ENCODE peak calls at places on chromosomes 16 and 17, in ten cellular contexts. H, V, I, W, N, O, R, X, U and T are unnamed samples.

GRCh38 chr16:15732416-15732815 is 82.4 kb downstream of the NDE1 start:
- DNase-seq in H (peak), V (no peak), I (no peak), W (no peak), N (no peak), O (no peak), R (no peak), X (no peak), U (no peak), T (no peak)

GRCh38 chr17:67326440-67326839 is 39.9 kb downstream of the PSMD12 start:
- DNase-seq in H (no peak), V (no peak), I (no peak), W (no peak), N (no peak), O (no peak), R (peak), X (no peak), U (no peak), T (no peak)

GRCh38 chr17:77425791-77426641 is 285.2 kb downstream of the SEC14L1 start:
- DNase-seq in H (peak), V (no peak), I (peak), W (no peak), N (peak), O (no peak), R (no peak), X (peak), U (peak), T (no peak)

GRCh38 chr16:1932050-1933028 is 10.7 kb downstream of the MSRB1 start:
- DNase-seq in H (peak), V (peak), I (no peak), W (no peak), N (peak), O (no peak), R (no peak), X (peak), U (peak), T (no peak)

GRCh38 chr16:66116163-66116792 is 250.2 kb upstream of the CDH5 start:
- DNase-seq in H (peak), V (no peak), I (no peak), W (no peak), N (peak), O (no peak), R (no peak), X (no peak), U (no peak), T (no peak)

GRCh38 chr17:83082899-83083367 is 3.5 kb downstream of the METRNL start:
- DNase-seq in H (no peak), V (no peak), I (no peak), W (no peak), N (no peak), O (no peak), R (no peak), X (peak), U (no peak), T (no peak)

GRCh38 chr17:62595484-62595883 is 32.0 kb upstream of the MRC2 start:
- DNase-seq in H (no peak), V (no peak), I (no peak), W (no peak), N (no peak), O (no peak), R (no peak), X (no peak), U (no peak), T (no peak)

GRCh38 chr16:16861546-16861945 is 482.6 kb downstream of the NPIPA7 start:
- DNase-seq in H (peak), V (peak), I (peak), W (peak), N (peak), O (peak), R (peak), X (no peak), U (peak), T (peak)

GRCh38 chr16:76157629-76158028 is 119.6 kb upstream of the CNTNAP4 start:
- DNase-seq in H (no peak), V (no peak), I (no peak), W (no peak), N (no peak), O (no peak), R (no peak), X (no peak), U (peak), T (no peak)

GRCh38 chr17:81310963-81311550 is 15.9 kb upstream of the SLC38A10 start:
- DNase-seq in H (no peak), V (no peak), I (no peak), W (no peak), N (no peak), O (no peak), R (no peak), X (no peak), U (no peak), T (no peak)

GRCh38 chr16:77579283-77579985 is 142.9 kb upstream of the NUDT7 start:
- DNase-seq in H (no peak), V (no peak), I (no peak), W (no peak), N (no peak), O (no peak), R (no peak), X (no peak), U (no peak), T (no peak)

GRCh38 chr17:66963521-66964082 is 905 bp upstream of the CACNG4 start:
- DNase-seq in H (no peak), V (no peak), I (no peak), W (no peak), N (no peak), O (no peak), R (no peak), X (no peak), U (peak), T (no peak)

GRCh38 chr16:6068063-6068462 is 970.5 kb upstream of the EEF2KMT start:
- DNase-seq in H (no peak), V (no peak), I (no peak), W (no peak), N (no peak), O (no peak), R (no peak), X (no peak), U (peak), T (no peak)

GRCh38 chr16:4059969-4060368 is 56.3 kb downstream of the ADCY9 start:
- DNase-seq in H (no peak), V (no peak), I (no peak), W (no peak), N (no peak), O (no peak), R (peak), X (no peak), U (no peak), T (no peak)

GRCh38 chr17:41814195-41814594 is 1.4 kb downstream of the FKBP10 start:
- DNase-seq in H (no peak), V (no peak), I (no peak), W (no peak), N (no peak), O (no peak), R (no peak), X (no peak), U (no peak), T (no peak)

GRCh38 chr17:41813699-41814124 is 908 bp downstream of the FKBP10 start:
- DNase-seq in H (no peak), V (no peak), I (no peak), W (no peak), N (no peak), O (no peak), R (no peak), X (no peak), U (no peak), T (no peak)

GRCh38 chr17:41811549-41812175 is at the start of gene P3H4:
- DNase-seq in H (peak), V (peak), I (no peak), W (peak), N (peak), O (peak), R (peak), X (peak), U (peak), T (peak)

GRCh38 chr17:41812176-41813038 is at the start of gene FKBP10:
- DNase-seq in H (peak), V (peak), I (peak), W (peak), N (peak), O (peak), R (peak), X (peak), U (peak), T (peak)

DNA sequence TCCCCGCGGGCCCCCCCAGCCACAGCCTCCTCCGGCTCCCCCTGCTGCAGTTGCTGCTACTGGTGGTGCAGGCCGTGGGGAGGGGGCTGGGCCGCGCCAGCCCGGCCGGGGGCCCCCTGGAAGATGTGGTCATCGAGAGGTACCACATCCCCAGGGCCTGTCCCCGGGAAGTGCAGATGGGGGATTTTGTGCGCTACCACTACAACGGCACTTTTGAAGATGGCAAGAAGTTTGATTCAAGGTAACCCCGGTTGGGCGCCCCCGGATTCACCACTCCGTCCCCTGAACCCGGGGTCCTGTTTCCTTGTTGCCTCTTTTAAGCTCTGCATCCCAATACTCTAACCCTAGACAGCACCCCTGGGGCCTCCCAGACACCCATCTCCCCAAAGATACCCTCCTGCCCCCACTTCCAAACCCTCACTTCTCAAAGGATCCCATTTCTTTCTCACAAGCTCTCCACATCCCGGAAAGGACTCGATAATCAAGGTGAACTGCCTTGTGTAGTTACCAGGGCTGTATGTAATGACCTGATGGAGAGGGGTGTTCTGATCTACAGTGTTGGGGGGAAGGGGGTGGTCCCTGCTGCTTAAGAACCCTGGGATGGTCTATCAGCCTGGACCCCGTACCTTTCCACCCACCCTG is 356 bp downstream of the FKBP10 start:
- DNase-seq in H (no peak), V (no peak), I (no peak), W (no peak), N (no peak), O (no peak), R (no peak), X (peak), U (no peak), T (no peak)
- TF ChIP-seq CTCF in H (no peak), V (no peak), I (no peak), W (peak), N (no peak), O (no peak), R (no peak), X (no peak), U (no peak), T (no peak)

GRCh38 chr17:46193626-46194392 is 580 bp upstream of the KANSL1 start:
- DNase-seq in H (peak), V (peak), I (peak), W (peak), N (peak), O (peak), R (peak), X (peak), U (peak), T (peak)
- TF ChIP-seq CTCF in H (peak), V (peak), I (no peak), W (peak), N (peak), O (peak), R (no peak), X (peak), U (peak), T (peak)

DNA sequence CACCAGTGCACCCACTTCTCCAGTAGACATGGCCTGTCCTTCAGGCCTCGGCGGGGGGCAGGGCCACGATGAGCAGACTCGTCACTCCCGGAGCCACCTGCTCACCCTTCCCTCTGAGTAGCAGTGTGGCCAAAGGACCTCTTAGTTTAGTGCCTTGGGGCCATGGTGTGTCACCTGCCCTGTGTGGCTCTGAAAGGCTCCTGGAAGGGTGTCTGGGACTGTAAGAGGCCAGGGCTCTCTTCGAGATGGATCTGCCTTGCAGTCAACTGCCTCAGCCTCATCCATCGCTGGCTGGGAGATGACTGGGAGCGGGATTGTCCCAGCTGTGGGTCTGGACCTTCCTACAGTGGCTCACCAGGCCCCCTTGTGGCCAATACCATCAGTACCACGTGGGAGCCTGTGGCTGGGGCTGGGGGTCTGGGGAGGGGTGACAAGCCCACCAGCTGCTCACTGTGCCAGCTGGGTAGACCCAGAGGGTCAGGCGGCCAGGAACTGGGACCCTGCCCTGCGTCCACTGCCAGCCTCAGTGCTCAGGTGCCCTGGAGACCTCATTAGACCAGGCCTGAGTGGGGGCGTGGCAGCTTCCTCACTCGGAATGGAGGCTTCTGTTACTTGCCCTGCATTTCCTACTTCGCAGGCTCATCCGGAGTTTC is 133.4 kb downstream of the OR1D5 start:
- DNase-seq in H (peak), V (peak), I (no peak), W (peak), N (peak), O (no peak), R (no peak), X (no peak), U (peak), T (peak)
- TF ChIP-seq CTCF in H (peak), V (peak), I (peak), W (peak), N (peak), O (peak), R (no peak), X (peak), U (peak), T (peak)

DNA sequence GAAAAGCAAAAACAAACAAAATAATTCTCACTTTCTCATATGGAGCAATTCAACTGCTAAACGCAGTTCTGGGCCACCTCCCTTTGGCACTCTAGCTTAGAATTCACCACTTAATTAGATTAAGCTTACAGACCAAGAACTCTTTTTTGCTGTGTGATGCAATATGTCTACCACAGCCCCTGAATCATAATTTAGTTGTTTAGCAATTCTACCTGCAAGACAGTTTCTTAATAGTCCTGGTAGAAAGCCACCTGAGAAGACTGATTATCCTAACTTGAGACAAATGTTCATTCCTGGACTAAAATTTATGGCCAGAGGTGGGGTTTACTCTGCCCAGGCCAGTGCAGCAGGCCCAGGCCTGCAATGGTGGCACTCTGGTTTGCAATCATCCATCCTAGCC is 205.9 kb downstream of the HS3ST3A1 start:
- DNase-seq in H (peak), V (no peak), I (no peak), W (no peak), N (no peak), O (no peak), R (no peak), X (no peak), U (no peak), T (no peak)
- TF ChIP-seq CTCF in H (no peak), V (no peak), I (no peak), W (no peak), N (no peak), O (no peak), R (no peak), X (no peak), U (no peak), T (no peak)

GRCh38 chr16:71542377-71542776 is 16.2 kb downstream of the CHST4 start:
- DNase-seq in H (peak), V (peak), I (no peak), W (peak), N (peak), O (peak), R (no peak), X (no peak), U (peak), T (peak)

GRCh38 chr16:71536752-71537499 is 10.7 kb downstream of the CHST4 start:
- DNase-seq in H (no peak), V (no peak), I (no peak), W (no peak), N (no peak), O (no peak), R (peak), X (peak), U (no peak), T (no peak)

DNA sequence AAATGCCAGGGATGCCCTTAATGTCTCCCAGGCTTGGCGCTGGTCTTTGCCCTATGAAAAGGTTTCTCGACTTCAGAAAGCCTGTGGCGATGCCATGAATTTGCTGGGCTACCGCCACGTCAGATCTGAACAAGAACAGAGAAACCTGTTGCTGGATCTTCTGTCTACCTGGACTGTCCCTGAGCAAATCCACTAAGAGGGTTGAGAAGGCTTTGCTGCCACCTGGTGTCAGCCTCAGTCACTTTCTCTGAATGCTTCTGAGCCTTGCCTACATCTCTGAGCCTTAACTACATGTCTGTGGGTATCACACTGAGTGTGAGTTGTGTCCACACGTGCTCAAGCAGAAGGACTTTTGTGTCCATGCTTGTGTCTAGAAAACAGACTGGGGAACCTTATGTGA is 11.4 kb downstream of the CHST4 start:
- DNase-seq in H (peak), V (no peak), I (peak), W (peak), N (peak), O (peak), R (no peak), X (no peak), U (peak), T (peak)
- TF ChIP-seq CTCF in H (peak), V (no peak), I (peak), W (peak), N (peak), O (peak), R (no peak), X (peak), U (peak), T (peak)

GRCh38 chr17:37048806-37049205 is 100.1 kb downstream of the AATF start:
- DNase-seq in H (no peak), V (no peak), I (no peak), W (no peak), N (no peak), O (no peak), R (no peak), X (no peak), U (no peak), T (no peak)

GRCh38 chr17:37041931-37042330 is 93.2 kb downstream of the AATF start:
- DNase-seq in H (no peak), V (no peak), I (no peak), W (no peak), N (no peak), O (no peak), R (no peak), X (no peak), U (no peak), T (no peak)

GRCh38 chr17:37043201-37043600 is 94.4 kb downstream of the AATF start:
- DNase-seq in H (peak), V (no peak), I (no peak), W (no peak), N (no peak), O (no peak), R (no peak), X (no peak), U (no peak), T (no peak)

GRCh38 chr17:37047631-37048104 is 98.9 kb downstream of the AATF start:
- DNase-seq in H (peak), V (peak), I (peak), W (peak), N (peak), O (peak), R (peak), X (no peak), U (peak), T (peak)

GRCh38 chr17:37045271-37045946 is 96.7 kb downstream of the AATF start:
- DNase-seq in H (no peak), V (no peak), I (no peak), W (no peak), N (no peak), O (no peak), R (no peak), X (no peak), U (peak), T (no peak)
- TF ChIP-seq CTCF in H (no peak), V (no peak), I (no peak), W (no peak), N (no peak), O (no peak), R (no peak), X (no peak), U (no peak), T (no peak)

GRCh38 chr16:29816694-29817441 is 916 bp downstream of the PAGR1 start:
- DNase-seq in H (peak), V (peak), I (no peak), W (no peak), N (peak), O (peak), R (peak), X (peak), U (peak), T (peak)
- TF ChIP-seq CTCF in H (no peak), V (no peak), I (peak), W (peak), N (no peak), O (peak), R (no peak), X (no peak), U (no peak), T (no peak)

DNA sequence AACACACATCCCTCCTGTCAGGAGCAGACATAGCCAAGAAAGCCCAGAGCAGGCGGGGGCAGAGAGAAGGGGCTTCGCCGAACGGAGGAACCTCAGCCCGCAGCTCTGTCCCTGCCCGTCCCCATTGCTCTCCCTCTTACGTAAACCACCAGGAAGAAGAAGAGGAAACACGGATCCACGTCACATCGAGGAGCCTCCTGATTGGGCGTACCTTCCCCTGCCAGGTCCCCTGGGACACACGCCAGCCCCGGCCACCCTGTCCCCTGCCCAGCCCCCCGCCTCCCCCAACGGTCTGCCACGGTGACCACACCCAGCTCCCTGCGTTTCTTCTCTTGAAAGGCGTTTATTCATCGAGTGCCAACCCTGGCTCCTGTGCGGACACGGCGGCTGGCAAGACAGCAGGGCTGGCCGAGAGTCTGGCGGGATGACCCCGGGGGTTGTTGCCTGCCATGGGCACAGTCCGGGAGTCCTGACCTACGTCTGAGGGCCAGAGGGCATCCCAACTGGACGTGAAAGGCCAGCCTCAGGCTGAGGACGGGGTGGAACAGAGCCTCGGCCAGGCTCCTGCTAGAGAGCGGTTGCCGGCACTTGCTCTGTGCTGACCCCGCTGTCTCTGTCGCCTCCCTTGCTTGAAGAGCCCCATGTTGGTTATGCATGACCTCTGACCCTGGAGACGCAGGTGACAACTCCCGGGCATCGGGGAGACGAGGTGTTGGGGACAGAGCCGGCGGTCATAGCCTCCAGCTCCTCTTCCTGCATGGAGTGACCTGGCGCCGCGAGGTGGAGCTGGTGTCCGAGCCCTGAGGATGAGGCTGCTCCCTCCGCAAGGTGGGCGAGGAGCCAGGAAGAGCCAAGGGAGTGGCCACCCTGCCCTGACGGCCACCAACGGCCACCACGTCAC is 40.6 kb upstream of the ACSF3 start:
- DNase-seq in H (peak), V (peak), I (no peak), W (no peak), N (peak), O (no peak), R (no peak), X (peak), U (no peak), T (no peak)
- TF ChIP-seq CTCF in H (no peak), V (no peak), I (no peak), W (no peak), N (peak), O (no peak), R (no peak), X (no peak), U (no peak), T (no peak)